ENCODE peak calls at places on chromosomes 7 and 10, in four cellular contexts. U is GM23338, M is heart left ventricle, C is right atrium auricular region. N is an unnamed sample. For H3K4me1, the result is how much of the 10 kb centered on the place peaks cover.

GRCh38 chr10:100728928-100729876 is 16.2 kb upstream of the PAX2 start:
- DNase-seq in C (no peak), U (peak), M (no peak), N (no peak)

GRCh38 chr7:143410523-143411004 is 1.9 kb upstream of the EPHA1 start:
- DNase-seq in U (peak), M (no peak), C (peak), N (no peak)

GRCh38 chr10:75238182-75239180 is 2.7 kb upstream of the COMTD1 start:
- DNase-seq in M (no peak), U (peak), C (no peak), N (no peak)

GRCh38 chr7:125033506-125033905 is 103.9 kb upstream of the POT1 start:
- DNase-seq in U (peak), M (no peak), C (no peak), N (no peak)

GRCh38 chr10:110010076-110011069 is 2.6 kb downstream of the ADD3 start:
- DNase-seq in M (no peak), C (no peak), U (no peak), N (no peak)

GRCh38 chr10:121952226-121952625 is 22.8 kb downstream of the NSMCE4A start:
- DNase-seq in M (no peak), U (no peak), C (no peak), N (no peak)

GRCh38 chr7:55641273-55641691 is 69.0 kb upstream of the VOPP1 start:
- DNase-seq in U (peak), M (peak), C (no peak), N (no peak)

GRCh38 chr7:117385340-117386124 is 41.8 kb downstream of the ASZ1 start:
- DNase-seq in U (peak), M (no peak), C (no peak), N (no peak)

GRCh38 chr7:2018786-2019692 is 213.7 kb downstream of the MAD1L1 start:
- DNase-seq in C (peak), M (no peak), U (no peak), N (peak)

GRCh38 chr10:93991596-93992284 is 2.0 kb upstream of the PLCE1 start:
- DNase-seq in U (peak), M (peak), C (peak), N (peak)

GRCh38 chr10:116765549-116766162 is 23.3 kb upstream of the HSPA12A start:
- DNase-seq in U (peak), M (no peak), C (no peak), N (no peak)

GRCh38 chr7:155426543-155427410 is 31.2 kb upstream of the EN2 start:
- DNase-seq in U (no peak), C (no peak), M (no peak), N (no peak)

GRCh38 chr10:74213571-74214162 is 62.6 kb downstream of the ADK start:
- DNase-seq in M (no peak), U (peak), C (no peak), N (no peak)
- H3K4me1 ChIP-seq in M (under half), U (under half), C (under half), N (under half)

GRCh38 chr7:76386691-76387260 is 22.7 kb downstream of the SSC4D start:
- DNase-seq in C (no peak), U (no peak), M (no peak), N (no peak)

GRCh38 chr7:76381814-76382213 is 23.0 kb upstream of the YWHAG start:
- DNase-seq in M (no peak), C (no peak), U (no peak), N (no peak)

GRCh38 chr7:76377186-76377918 is 18.6 kb upstream of the YWHAG start:
- DNase-seq in C (no peak), U (no peak), M (peak), N (no peak)

GRCh38 chr7:76380623-76380966 is 21.8 kb upstream of the YWHAG start:
- DNase-seq in U (no peak), C (no peak), M (no peak), N (no peak)

GRCh38 chr7:76383089-76383944 is 24.5 kb upstream of the YWHAG start:
- DNase-seq in M (peak), U (peak), C (no peak), N (no peak)
- H3K4me3 ChIP-seq in M (no peak), U (no peak), C (no peak), N (no peak)

GRCh38 chr7:131625817-131626372 is 69.5 kb upstream of the PODXL start:
- DNase-seq in C (peak), U (peak), M (peak), N (peak)
- TF ChIP-seq CTCF in C (no peak), U (peak), M (no peak), N (no peak)

GRCh38 chr10:79096514-79096913 is 27.7 kb downstream of the ZMIZ1 start:
- DNase-seq in M (no peak), U (no peak), C (no peak), N (no peak)
- H3K4me1 ChIP-seq in M (half or more), U (under half), C (under half), N (under half)

GRCh38 chr7:982511-983181 is at the start of gene CYP2W1:
- DNase-seq in M (no peak), C (no peak), U (no peak), N (no peak)
- H3K4me3 ChIP-seq in M (no peak), C (no peak), U (no peak), N (no peak)

DNA sequence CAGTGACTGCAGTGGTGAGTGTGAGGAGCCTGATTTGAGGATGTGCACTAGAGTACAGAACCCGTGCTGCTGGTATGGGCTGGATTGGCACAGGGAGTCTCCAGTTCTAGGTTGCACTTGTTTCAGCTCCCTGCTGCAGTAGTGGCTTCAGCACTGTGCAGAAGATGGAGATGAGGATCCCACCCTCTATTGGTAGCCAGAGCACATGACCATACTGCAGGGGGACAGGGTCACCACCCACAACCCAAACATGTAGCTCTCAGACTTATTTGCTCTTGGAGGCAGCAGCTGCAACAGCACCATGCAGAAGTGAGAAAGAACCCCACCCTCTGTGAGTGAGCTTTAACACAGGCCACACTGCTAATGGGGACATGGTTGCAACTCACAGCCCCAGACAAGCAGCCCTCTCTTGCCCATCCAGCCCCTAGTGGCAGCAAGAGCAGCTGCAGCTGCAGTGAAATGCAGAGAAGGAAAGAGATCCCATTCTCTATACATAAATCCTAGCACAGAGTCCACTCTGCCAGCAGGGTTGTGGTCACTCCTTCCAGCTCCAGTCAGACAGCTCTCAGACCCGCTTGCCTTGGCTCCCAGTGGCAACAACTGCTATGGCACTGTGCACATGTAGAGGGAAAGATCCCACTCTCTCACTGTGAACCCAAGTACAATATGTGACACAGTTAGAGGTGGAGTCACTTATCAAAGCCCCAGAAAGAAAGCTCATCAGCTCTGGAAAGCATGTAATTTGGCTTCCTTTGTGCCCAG is 51.4 kb upstream of the SCIN start:
- DNase-seq in C (no peak), M (no peak), U (peak), N (no peak)
- TF ChIP-seq CTCF in C (no peak), M (no peak), U (peak), N (peak)

GRCh38 chr10:20909801-20910200 is 12.7 kb upstream of the NEBL start:
- DNase-seq in C (no peak), U (no peak), M (no peak), N (no peak)

GRCh38 chr10:20912969-20913368 is 15.9 kb upstream of the NEBL start:
- DNase-seq in U (no peak), M (no peak), C (no peak), N (no peak)

GRCh38 chr10:20916976-20917375 is 19.9 kb upstream of the NEBL start:
- DNase-seq in C (no peak), M (no peak), U (no peak), N (no peak)

DNA sequence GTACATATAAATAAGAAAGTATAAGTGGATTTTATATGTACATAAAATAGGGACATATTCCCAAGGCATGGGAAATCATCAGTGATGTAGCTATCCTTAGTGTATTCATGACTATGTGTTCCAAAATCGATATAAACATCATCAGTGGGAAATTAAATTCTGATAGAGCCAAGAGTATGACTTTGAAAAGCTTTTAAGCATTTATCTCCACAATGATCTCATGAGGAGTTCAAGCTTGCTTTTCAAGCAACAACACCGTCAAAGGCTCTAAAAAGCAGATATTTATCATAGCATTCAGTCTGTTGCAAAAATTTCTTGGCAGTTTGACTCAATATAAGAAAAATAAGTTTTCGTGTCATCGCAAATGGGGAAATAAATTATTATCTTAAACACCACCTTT is 14.5 kb upstream of the NEBL start:
- DNase-seq in M (no peak), C (no peak), U (no peak), N (no peak)
- H3K4me1 ChIP-seq in M (under half), C (under half), U (under half), N (under half)

GRCh38 chr7:106660862-106661720 is at the start of gene CCDC71L:
- DNase-seq in C (peak), M (peak), U (peak), N (peak)

GRCh38 chr7:106659369-106659962 is 1.5 kb downstream of the CCDC71L start:
- DNase-seq in C (no peak), M (no peak), U (no peak), N (no peak)

GRCh38 chr7:106657085-106657991 is 3.6 kb downstream of the CCDC71L start:
- DNase-seq in U (no peak), M (no peak), C (no peak), N (no peak)

GRCh38 chr7:106659963-106660861 is 746 bp downstream of the CCDC71L start:
- DNase-seq in U (peak), M (peak), C (peak), N (peak)

GRCh38 chr7:106658504-106659368 is 2.2 kb downstream of the CCDC71L start:
- DNase-seq in C (no peak), M (no peak), U (no peak), N (no peak)
- H3K4me3 ChIP-seq in C (no peak), M (peak), U (peak), N (peak)

DNA sequence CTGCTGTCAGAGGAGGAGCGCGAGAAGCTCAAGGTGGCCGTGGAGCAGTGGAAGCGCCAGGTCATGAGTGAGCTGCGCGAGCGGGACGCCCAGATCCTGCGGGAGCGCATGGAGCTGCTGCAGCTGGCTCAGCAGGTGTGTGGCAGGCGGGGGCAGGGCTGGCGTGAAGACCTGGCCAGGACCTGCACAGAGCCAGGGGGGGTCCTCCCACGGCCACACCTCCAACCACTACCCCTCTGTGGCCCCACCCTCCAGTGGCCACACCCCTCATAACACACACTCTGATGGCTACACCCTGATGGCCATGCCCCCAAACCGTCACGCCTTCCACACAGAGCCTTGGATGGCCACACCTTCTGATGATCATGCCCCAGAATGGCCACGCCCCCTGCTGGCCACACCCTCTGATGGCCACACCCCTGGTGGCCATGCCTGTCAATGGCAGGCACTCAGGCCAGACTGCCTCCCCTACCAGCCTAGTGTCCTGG is 23.4 kb upstream of the DPYSL4 start:
- DNase-seq in C (no peak), U (peak), M (peak), N (no peak)
- TF ChIP-seq CTCF in C (no peak), U (peak), M (no peak), N (no peak)

GRCh38 chr7:158816271-158816670 is 13.0 kb downstream of the ESYT2 start:
- DNase-seq in C (no peak), M (peak), U (no peak), N (no peak)

GRCh38 chr7:158815046-158815445 is 14.3 kb downstream of the ESYT2 start:
- DNase-seq in U (peak), M (peak), C (no peak), N (no peak)

GRCh38 chr7:158815471-158816128 is 13.7 kb downstream of the ESYT2 start:
- DNase-seq in U (no peak), M (no peak), C (no peak), N (no peak)

GRCh38 chr7:158818325-158819213 is 10.7 kb downstream of the ESYT2 start:
- DNase-seq in U (peak), C (peak), M (peak), N (peak)

DNA sequence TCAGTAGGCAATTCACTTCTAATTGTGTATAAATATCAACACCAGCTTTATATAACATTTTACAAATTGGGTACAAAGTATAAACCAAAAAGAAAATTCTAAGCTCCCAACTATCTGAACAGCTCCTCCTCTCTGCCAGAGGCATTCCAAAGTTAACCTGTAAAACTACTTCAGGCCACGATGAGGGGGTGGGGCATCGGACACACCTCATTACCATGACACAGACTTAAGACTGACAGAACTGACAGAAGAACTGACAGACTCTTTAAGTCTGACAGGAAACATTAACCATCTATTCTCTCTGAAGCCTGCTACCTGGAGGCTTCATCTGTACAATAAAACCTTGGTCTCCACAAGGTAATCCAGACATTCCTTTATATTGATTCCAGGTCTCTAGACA is 12.3 kb downstream of the ESYT2 start:
- DNase-seq in M (no peak), U (no peak), C (no peak), N (no peak)
- H3K4me1 ChIP-seq in M (half or more), U (under half), C (under half), N (under half)